ENCODE peak calls at places on chromosomes 11 and 22, in five cellular contexts. E is LHCN-M2; R is activated CD4-positive, alpha-beta T cell treated with anti-CD3 and anti-CD28 coated beads, Interleukin-2, amount 10 ng/mL, durations not matched to agents 7 days and 5 days; V is amygdala; X is stimulated activated CD8-positive, alpha-beta memory T cell treated with anti-CD3 and anti-CD28 coated beads, Interleukin-4, amount 100 ng/mL, for 1 hour. B is an unnamed sample.

GRCh38 chr11:70399681-70400112 is 1.4 kb downstream of the CTTN start:
- DNase-seq in E (peak; percentile 95), R (no peak), V (peak; percentile 72), X (no peak), B (peak; percentile 97)

GRCh38 chr11:120828847-120829246 is 195.1 kb upstream of the TBCEL start:
- DNase-seq in E (no peak), R (no peak), V (no peak), X (no peak), B (no peak)

GRCh38 chr22:50720301-50720845 is 17.6 kb upstream of the ACR start:
- DNase-seq in E (no peak), R (no peak), V (no peak), X (no peak), B (no peak)

GRCh38 chr22:44098021-44098739 is 74.1 kb downstream of the PARVB start:
- DNase-seq in E (no peak), R (no peak), V (no peak), X (no peak), B (no peak)

GRCh38 chr11:18608373-18608772 is 8.8 kb downstream of the MISFA start:
- DNase-seq in E (no peak), R (no peak), V (no peak), X (no peak), B (no peak)

GRCh38 chr11:71499546-71499945 is 27.5 kb upstream of the KRTAP5-7 start:
- DNase-seq in E (peak; percentile 31), R (no peak), V (no peak), X (no peak), B (peak; percentile 19)

GRCh38 chr22:42397332-42398246 is 34.6 kb downstream of the NFAM1 start:
- DNase-seq in E (no peak), R (no peak), V (no peak), X (no peak), B (no peak)

GRCh38 chr22:36343070-36343719 is 44.6 kb downstream of the MYH9 start:
- DNase-seq in E (no peak), R (no peak), V (no peak), X (no peak), B (no peak)

GRCh38 chr11:57438345-57439280 is 11.7 kb upstream of the SLC43A3 start:
- DNase-seq in E (no peak), R (no peak), V (no peak), X (no peak), B (no peak)

GRCh38 chr22:36971726-36972125 is 47.5 kb downstream of the TST start:
- DNase-seq in E (no peak), R (no peak), V (no peak), X (no peak), B (no peak)

GRCh38 chr11:129694538-129694937 is 121.1 kb upstream of the TMEM45B start:
- DNase-seq in E (no peak), R (peak; percentile 10), V (no peak), X (no peak), B (no peak)

GRCh38 chr11:77088236-77089003 is 14.2 kb upstream of the OMP start:
- DNase-seq in E (no peak), R (no peak), V (no peak), X (no peak), B (no peak)

GRCh38 chr22:39173050-39173706 is 20.7 kb upstream of the CBX7 start:
- DNase-seq in E (no peak), R (no peak), V (no peak), X (no peak), B (no peak)

GRCh38 chr22:38724926-38725571 is 19.3 kb downstream of the GTPBP1 start:
- DNase-seq in E (peak; percentile 51), R (peak; percentile 60), V (peak; percentile 35), X (no peak), B (peak; percentile 41)

GRCh38 chr11:34558673-34559072 is 45.1 kb upstream of the ELF5 start:
- DNase-seq in E (no peak), R (no peak), V (no peak), X (no peak), B (no peak)

GRCh38 chr11:2186669-2187266 is 15.2 kb upstream of the TH start:
- DNase-seq in E (peak; percentile 21), R (peak; percentile 47), V (no peak), X (no peak), B (no peak)

GRCh38 chr22:45069925-45070324 is 60.1 kb upstream of the PHF21B start:
- DNase-seq in E (no peak), R (no peak), V (no peak), X (no peak), B (no peak)

GRCh38 chr22:48367731-48368130 is 1459.9 kb downstream of the BRD1 start:
- DNase-seq in E (no peak), R (no peak), V (no peak), X (no peak), B (no peak)

GRCh38 chr11:41307371-41308080 is 151.9 kb downstream of the LRRC4C start:
- DNase-seq in E (no peak), R (no peak), V (no peak), X (no peak), B (no peak)

GRCh38 chr11:8099291-8099899 is 18.4 kb downstream of the TUB start:
- DNase-seq in E (peak; percentile 65), R (peak; percentile 72), V (peak; percentile 68), X (peak; percentile 19), B (peak; percentile 64)

GRCh38 chr22:30869996-30870395 is 98.6 kb downstream of the MORC2 start:
- DNase-seq in E (no peak), R (no peak), V (no peak), X (no peak), B (no peak)

GRCh38 chr22:30605449-30606110 is 1.4 kb upstream of the TCN2 start:
- DNase-seq in E (peak; percentile 55), R (peak; percentile 49), V (peak; percentile 31), X (no peak), B (peak; percentile 38)

GRCh38 chr22:36055376-36056310 is 27.0 kb upstream of the RBFOX2 start:
- DNase-seq in E (no peak), R (no peak), V (no peak), X (no peak), B (no peak)

GRCh38 chr22:49660321-49660720 is 167.4 kb downstream of the BRD1 start:
- DNase-seq in E (no peak), R (no peak), V (no peak), X (no peak), B (no peak)

GRCh38 chr22:47154621-47155081 is 392.2 kb downstream of the TBC1D22A start:
- DNase-seq in E (peak; percentile 52), R (no peak), V (peak; percentile 39), X (no peak), B (peak; percentile 85)

GRCh38 chr11:116844722-116845121 is 7.3 kb upstream of the APOA1 start:
- DNase-seq in E (no peak), R (no peak), V (no peak), X (no peak), B (no peak)

GRCh38 chr11:121328213-121328966 is 35.8 kb downstream of the SC5D start:
- DNase-seq in E (no peak), R (peak; percentile 59), V (no peak), X (no peak), B (no peak)

GRCh38 chr22:21861290-21861848 is 6.1 kb downstream of the MAPK1 start:
- DNase-seq in E (no peak), R (no peak), V (no peak), X (no peak), B (no peak)

GRCh38 chr11:133951484-133952198 is 5.1 kb downstream of the IGSF9B start:
- DNase-seq in E (no peak), R (no peak), V (no peak), X (no peak), B (peak; percentile 27)

GRCh38 chr11:62153617-62154016 is 29.8 kb downstream of the INCENP start:
- DNase-seq in E (no peak), R (no peak), V (no peak), X (no peak), B (no peak)

GRCh38 chr11:32597914-32598313 is 14.3 kb downstream of the EIF3M start:
- DNase-seq in E (no peak), R (no peak), V (no peak), X (no peak), B (no peak)

GRCh38 chr11:60974726-60975125 is 3.2 kb downstream of the CD6 start:
- DNase-seq in E (no peak), R (no peak), V (peak; percentile 55), X (no peak), B (no peak)

GRCh38 chr11:2524446-2525165 is 79.8 kb downstream of the KCNQ1 start:
- DNase-seq in E (no peak), R (no peak), V (no peak), X (no peak), B (no peak)

GRCh38 chr22:31192513-31192912 is 19.6 kb upstream of the LIMK2 start:
- DNase-seq in E (no peak), R (no peak), V (no peak), X (no peak), B (no peak)

GRCh38 chr11:14261094-14261493 is 97.9 kb downstream of the RRAS2 start:
- DNase-seq in E (no peak), R (no peak), V (no peak), X (no peak), B (no peak)

GRCh38 chr11:120117991-120118390 is 19.9 kb downstream of the TRIM29 start:
- DNase-seq in E (no peak), R (no peak), V (no peak), X (no peak), B (no peak)

GRCh38 chr22:17109976-17110375 is 11.2 kb downstream of the TMEM121B start:
- DNase-seq in E (no peak), R (no peak), V (no peak), X (no peak), B (no peak)

GRCh38 chr11:114160884-114161283 is 101.4 kb downstream of the ZBTB16 start:
- DNase-seq in E (peak; percentile 94), R (no peak), V (no peak), X (no peak), B (no peak)

GRCh38 chr11:125338886-125339811 is 156.9 kb downstream of the FEZ1 start:
- DNase-seq in E (no peak), R (no peak), V (no peak), X (no peak), B (no peak)